ENCODE peak calls at places on chromosomes 4 and X, in six cellular contexts. One of them, this sample, is unnamed.

GRCh38 chr4:186695392-186695791 is 28.3 kb downstream of the FAT1 start:
- DNase-seq in left lung: no peak
- DNase-seq in BJ: no peak
- DNase-seq in left ventricle myocardium inferior: no peak
- DNase-seq in progenitor cell of endocrine pancreas: no peak
- DNase-seq in esophagus squamous epithelium: no peak
- DNase-seq in this sample: no peak

GRCh38 chrX:104351173-104351769 is 96.5 kb upstream of the ESX1 start:
- DNase-seq in left ventricle myocardium inferior: no peak
- DNase-seq in BJ: peak; percentile 37
- DNase-seq in progenitor cell of endocrine pancreas: no peak
- DNase-seq in left lung: no peak
- DNase-seq in esophagus squamous epithelium: no peak
- DNase-seq in this sample: peak; percentile 23

GRCh38 chrX:22192419-22193086 is 80.2 kb upstream of the CBLL2 start:
- DNase-seq in progenitor cell of endocrine pancreas: peak; percentile 56
- DNase-seq in esophagus squamous epithelium: peak; percentile 2
- DNase-seq in left ventricle myocardium inferior: peak; percentile 25
- DNase-seq in BJ: no peak
- DNase-seq in left lung: peak; percentile 78
- DNase-seq in this sample: peak; percentile 68

GRCh38 chr4:174316546-174316945 is 32.8 kb downstream of the CEP44 start:
- DNase-seq in left lung: no peak
- DNase-seq in esophagus squamous epithelium: no peak
- DNase-seq in left ventricle myocardium inferior: no peak
- DNase-seq in BJ: no peak
- DNase-seq in progenitor cell of endocrine pancreas: no peak
- DNase-seq in this sample: no peak

GRCh38 chr4:158754385-158755180 is 14.2 kb upstream of the FNIP2 start:
- DNase-seq in left lung: no peak
- DNase-seq in esophagus squamous epithelium: no peak
- DNase-seq in progenitor cell of endocrine pancreas: no peak
- DNase-seq in BJ: peak; percentile 91
- DNase-seq in left ventricle myocardium inferior: no peak
- DNase-seq in this sample: no peak

GRCh38 chr4:139740531-139741041 is 75.0 kb downstream of the MGST2 start:
- DNase-seq in esophagus squamous epithelium: peak; percentile 12
- DNase-seq in BJ: peak; percentile 64
- DNase-seq in progenitor cell of endocrine pancreas: no peak
- DNase-seq in left lung: no peak
- DNase-seq in left ventricle myocardium inferior: peak; percentile 60
- DNase-seq in this sample: no peak

GRCh38 chr4:186761281-186761897 is 37.7 kb upstream of the FAT1 start:
- DNase-seq in esophagus squamous epithelium: no peak
- DNase-seq in BJ: no peak
- DNase-seq in left lung: no peak
- DNase-seq in left ventricle myocardium inferior: no peak
- DNase-seq in progenitor cell of endocrine pancreas: no peak
- DNase-seq in this sample: no peak

GRCh38 chrX:150465856-150466775 is 102.3 kb upstream of the MTM1 start:
- DNase-seq in BJ: no peak
- DNase-seq in left ventricle myocardium inferior: no peak
- DNase-seq in progenitor cell of endocrine pancreas: no peak
- DNase-seq in left lung: no peak
- DNase-seq in esophagus squamous epithelium: no peak
- DNase-seq in this sample: no peak

GRCh38 chrX:119887721-119888425 is 7.8 kb upstream of the AKAP14 start:
- DNase-seq in left ventricle myocardium inferior: peak; percentile 62
- DNase-seq in esophagus squamous epithelium: no peak
- DNase-seq in left lung: peak; percentile 89
- DNase-seq in progenitor cell of endocrine pancreas: peak; percentile 52
- DNase-seq in BJ: no peak
- DNase-seq in this sample: peak; percentile 87

GRCh38 chr4:100690812-100691211 is 173.0 kb upstream of the EMCN start:
- DNase-seq in progenitor cell of endocrine pancreas: no peak
- DNase-seq in BJ: no peak
- DNase-seq in left ventricle myocardium inferior: no peak
- DNase-seq in left lung: no peak
- DNase-seq in esophagus squamous epithelium: no peak
- DNase-seq in this sample: no peak

GRCh38 chr4:54439831-54440243 is 210.7 kb downstream of the PDGFRA start:
- DNase-seq in left ventricle myocardium inferior: peak; percentile 17
- DNase-seq in esophagus squamous epithelium: no peak
- DNase-seq in left lung: no peak
- DNase-seq in BJ: no peak
- DNase-seq in progenitor cell of endocrine pancreas: no peak
- DNase-seq in this sample: no peak

GRCh38 chr4:26105372-26105771 is 191.4 kb downstream of the SMIM20 start:
- DNase-seq in left lung: no peak
- DNase-seq in progenitor cell of endocrine pancreas: no peak
- DNase-seq in left ventricle myocardium inferior: no peak
- DNase-seq in BJ: no peak
- DNase-seq in esophagus squamous epithelium: no peak
- DNase-seq in this sample: no peak

GRCh38 chrX:37434362-37434761 is 85.2 kb downstream of the PRRG1 start:
- DNase-seq in left lung: no peak
- DNase-seq in esophagus squamous epithelium: no peak
- DNase-seq in BJ: no peak
- DNase-seq in left ventricle myocardium inferior: no peak
- DNase-seq in progenitor cell of endocrine pancreas: no peak
- DNase-seq in this sample: no peak
- TF ChIP-seq CTCF in left lung: no peak
- TF ChIP-seq CTCF in esophagus squamous epithelium: no peak
- TF ChIP-seq CTCF in BJ: no peak
- TF ChIP-seq CTCF in left ventricle myocardium inferior: no peak
- TF ChIP-seq CTCF in progenitor cell of endocrine pancreas: no peak
- TF ChIP-seq CTCF in this sample: no peak

GRCh38 chr4:18020671-18021469 is 685 bp downstream of the LCORL start:
- DNase-seq in progenitor cell of endocrine pancreas: peak; percentile 47
- DNase-seq in esophagus squamous epithelium: peak; percentile 8
- DNase-seq in left lung: peak; percentile 88
- DNase-seq in BJ: peak; percentile 33
- DNase-seq in left ventricle myocardium inferior: peak; percentile 69
- DNase-seq in this sample: peak; percentile 37
- TF ChIP-seq CTCF in progenitor cell of endocrine pancreas: peak; percentile 16
- TF ChIP-seq CTCF in esophagus squamous epithelium: no peak
- TF ChIP-seq CTCF in left lung: no peak
- TF ChIP-seq CTCF in BJ: peak; percentile 1
- TF ChIP-seq CTCF in left ventricle myocardium inferior: no peak
- TF ChIP-seq CTCF in this sample: no peak

GRCh38 chrX:86066998-86067397 is 19.6 kb upstream of the CHM start:
- DNase-seq in esophagus squamous epithelium: no peak
- DNase-seq in BJ: no peak
- DNase-seq in left ventricle myocardium inferior: no peak
- DNase-seq in left lung: no peak
- DNase-seq in progenitor cell of endocrine pancreas: no peak
- DNase-seq in this sample: peak; percentile 1
- TF ChIP-seq CTCF in esophagus squamous epithelium: no peak
- TF ChIP-seq CTCF in BJ: no peak
- TF ChIP-seq CTCF in left ventricle myocardium inferior: no peak
- TF ChIP-seq CTCF in left lung: no peak
- TF ChIP-seq CTCF in progenitor cell of endocrine pancreas: no peak
- TF ChIP-seq CTCF in this sample: no peak

GRCh38 chr4:92535599-92535998 is 231.8 kb downstream of the GRID2 start:
- DNase-seq in left ventricle myocardium inferior: no peak
- DNase-seq in progenitor cell of endocrine pancreas: no peak
- DNase-seq in BJ: no peak
- DNase-seq in esophagus squamous epithelium: no peak
- DNase-seq in left lung: peak; percentile 19
- DNase-seq in this sample: no peak
- TF ChIP-seq CTCF in left ventricle myocardium inferior: no peak
- TF ChIP-seq CTCF in progenitor cell of endocrine pancreas: no peak
- TF ChIP-seq CTCF in BJ: no peak
- TF ChIP-seq CTCF in esophagus squamous epithelium: no peak
- TF ChIP-seq CTCF in left lung: no peak
- TF ChIP-seq CTCF in this sample: no peak

This sample was measured in Calu3.